ENCODE peak calls at places on chromosomes 3 and 15, in five cellular contexts. R, B, Z, N and G are unnamed samples.
A peak's percentile ranks its signal among the peaks of the same experiment; 100 is the strongest.

GRCh38 chr3:172939651-172940293 is 189.2 kb downstream of the ECT2 start:
- DNase-seq in Z (no peak), R (peak; percentile 31), B (no peak), N (no peak), G (no peak)

GRCh38 chr15:88649286-88649733 is 10.5 kb downstream of the ISG20 start:
- DNase-seq in R (peak; percentile 100), N (peak; percentile 92), Z (no peak), B (no peak), G (no peak)

GRCh38 chr3:32146669-32147315 is 40.4 kb downstream of the GPD1L start:
- DNase-seq in Z (no peak), R (no peak), B (no peak), N (peak; percentile 75), G (no peak)

GRCh38 chr3:94336076-94336741 is 273.3 kb downstream of the NSUN3 start:
- DNase-seq in Z (peak; percentile 15), B (no peak), R (peak; percentile 55), N (peak; percentile 6), G (no peak)

GRCh38 chr3:11499144-11499543 is 144.6 kb downstream of the VGLL4 start:
- DNase-seq in R (peak; percentile 96), Z (no peak), B (no peak), N (no peak), G (no peak)

GRCh38 chr3:178485756-178486155 is 50.5 kb upstream of the KCNMB2 start:
- DNase-seq in B (no peak), R (peak; percentile 71), N (no peak), Z (no peak), G (no peak)

GRCh38 chr15:88479169-88479568 is 11.7 kb downstream of the MRPS11 start:
- DNase-seq in B (no peak), N (no peak), Z (no peak), R (no peak), G (no peak)

GRCh38 chr3:149566296-149566945 is 91.4 kb downstream of the WWTR1 start:
- DNase-seq in N (no peak), Z (no peak), B (no peak), R (no peak), G (no peak)

GRCh38 chr3:64399205-64399800 is 174.0 kb upstream of the PRICKLE2 start:
- DNase-seq in B (no peak), N (peak; percentile 50), R (peak; percentile 72), Z (no peak), G (no peak)

GRCh38 chr15:85583404-85584390 is 203.3 kb downstream of the AKAP13 start:
- DNase-seq in Z (peak; percentile 22), N (no peak), R (peak; percentile 15), B (no peak), G (no peak)

GRCh38 chr3:128067481-128067880 is 15.2 kb downstream of the SEC61A1 start:
- DNase-seq in B (no peak), Z (no peak), R (no peak), N (no peak), G (no peak)

GRCh38 chr15:77659350-77660321 is 26.9 kb upstream of the LINGO1 start:
- DNase-seq in R (peak; percentile 30), B (peak; percentile 28), N (no peak), Z (peak; percentile 65), G (peak; percentile 72)

GRCh38 chr15:37019479-37020433 is 80.6 kb downstream of the MEIS2 start:
- DNase-seq in N (no peak), R (peak; percentile 33), Z (no peak), B (no peak), G (no peak)

GRCh38 chr3:170740726-170741591 is 129.0 kb downstream of the RPL22L1 start:
- DNase-seq in B (no peak), N (peak; percentile 87), Z (peak; percentile 69), R (peak; percentile 80), G (no peak)

GRCh38 chr3:58009749-58010535 is 1.7 kb downstream of the FLNB start:
- DNase-seq in N (no peak), R (no peak), B (no peak), Z (no peak), G (no peak)

GRCh38 chr3:45509768-45510129 is 84.8 kb upstream of the LIMD1 start:
- DNase-seq in Z (no peak), N (no peak), R (no peak), B (no peak), G (no peak)

GRCh38 chr15:79091204-79091867 is 756 bp upstream of the RASGRF1 start:
- DNase-seq in B (no peak), R (no peak), Z (peak; percentile 42), N (peak; percentile 69), G (no peak)

GRCh38 chr3:177427096-177427495 is 229.8 kb upstream of the TBL1XR1 start:
- DNase-seq in R (no peak), N (no peak), Z (no peak), B (no peak), G (no peak)

GRCh38 chr3:123084192-123084591 is 17.4 kb downstream of the PDIA5 start:
- DNase-seq in Z (no peak), R (no peak), B (no peak), N (no peak), G (peak; percentile 40)

GRCh38 chr3:73784647-73785420 is 160.1 kb upstream of the PDZRN3 start:
- DNase-seq in Z (no peak), N (no peak), B (no peak), R (peak; percentile 14), G (no peak)

GRCh38 chr3:193520738-193521137 is 34.0 kb downstream of the ATP13A4 start:
- DNase-seq in Z (no peak), B (no peak), N (no peak), R (no peak), G (no peak)

GRCh38 chr3:31555204-31555603 is 22.5 kb downstream of the STT3B start:
- DNase-seq in B (no peak), Z (no peak), R (no peak), N (no peak), G (no peak)

GRCh38 chr3:53159415-53160135 is 1.4 kb upstream of the PRKCD start:
- DNase-seq in N (no peak), R (no peak), B (no peak), Z (no peak), G (no peak)

GRCh38 chr3:36905545-36905944 is 39.3 kb downstream of the TRANK1 start:
- DNase-seq in B (no peak), N (no peak), Z (no peak), R (no peak), G (no peak)

GRCh38 chr3:144843099-144843498 is 871.5 kb downstream of the DIPK2A start:
- DNase-seq in B (no peak), Z (no peak), N (no peak), R (peak; percentile 69), G (no peak)

GRCh38 chr15:58475573-58476524 is 44.1 kb downstream of the LIPC start:
- DNase-seq in R (peak; percentile 42), Z (peak; percentile 70), N (no peak), B (no peak), G (peak; percentile 73)

GRCh38 chr3:188241072-188241471 is 87.1 kb downstream of the LPP start:
- DNase-seq in Z (no peak), B (no peak), R (no peak), N (peak; percentile 15), G (no peak)

GRCh38 chr3:100226712-100227429 is 33.9 kb upstream of the TBC1D23 start:
- DNase-seq in N (no peak), Z (no peak), B (no peak), R (peak; percentile 71), G (no peak)

GRCh38 chr15:92733934-92734521 is 78.5 kb upstream of the FAM174B start:
- DNase-seq in B (no peak), Z (peak; percentile 78), N (peak; percentile 56), R (no peak), G (peak; percentile 40)

GRCh38 chr15:69463182-69463756 is 10.7 kb downstream of the RPLP1 start:
- DNase-seq in R (no peak), N (no peak), B (no peak), Z (no peak), G (no peak)

GRCh38 chr3:102536479-102536878 is 101.7 kb downstream of the ZPLD1 start:
- DNase-seq in R (peak; percentile 60), Z (peak; percentile 87), N (peak; percentile 25), B (no peak), G (peak; percentile 46)

GRCh38 chr3:143439785-143440184 is 320.2 kb downstream of the CHST2 start:
- DNase-seq in N (no peak), Z (no peak), R (no peak), B (no peak), G (no peak)